ENCODE peak calls at places on chromosomes 3 and 15, in six cellular contexts. M is IMR-90, T is upper lobe of right lung, G is HAP-1, X is Peyer's patch, A is A549. V is an unnamed sample.

GRCh38 chr3:69433938-69434263 is 48.0 kb upstream of the FRMD4B start:
- DNase-seq in M (peak; percentile 23), T (no peak), G (peak; percentile 85), X (no peak), A (peak; percentile 30), V (no peak)

GRCh38 chr3:11909726-11910125 is 63.0 kb upstream of the TAMM41 start:
- DNase-seq in M (no peak), T (peak; percentile 33), G (no peak), X (peak; percentile 34), A (no peak), V (no peak)

GRCh38 chr3:104952587-104952986 is 414.1 kb upstream of the ALCAM start:
- DNase-seq in M (peak; percentile 88), T (no peak), G (no peak), X (no peak), A (peak; percentile 78), V (no peak)

GRCh38 chr15:31065824-31066223 is 35.7 kb downstream of the TRPM1 start:
- DNase-seq in M (no peak), T (no peak), G (no peak), X (no peak), A (no peak), V (no peak)

GRCh38 chr15:73677146-73677607 is 7.0 kb upstream of the CD276 start:
- DNase-seq in M (peak; percentile 70), T (no peak), G (peak; percentile 86), X (peak; percentile 90), A (peak; percentile 61), V (peak; percentile 90)

GRCh38 chr15:69713726-69714559 is 261.3 kb downstream of the RPLP1 start:
- DNase-seq in M (no peak), T (no peak), G (no peak), X (peak; percentile 86), A (no peak), V (peak; percentile 29)

GRCh38 chr3:82509106-82509842 is 747.8 kb upstream of the GBE1 start:
- DNase-seq in M (no peak), T (peak; percentile 49), G (no peak), X (no peak), A (no peak), V (no peak)

GRCh38 chr15:91572110-91572509 is 281.4 kb upstream of the SLCO3A1 start:
- DNase-seq in M (peak; percentile 15), T (no peak), G (peak; percentile 18), X (no peak), A (peak; percentile 77), V (no peak)

GRCh38 chr15:79160211-79160610 is 69.6 kb upstream of the RASGRF1 start:
- DNase-seq in M (peak; percentile 40), T (no peak), G (no peak), X (no peak), A (no peak), V (no peak)

GRCh38 chr15:80386151-80386550 is 18.0 kb upstream of the ARNT2 start:
- DNase-seq in M (no peak), T (no peak), G (no peak), X (no peak), A (no peak), V (no peak)

GRCh38 chr15:98505611-98506031 is 142.7 kb upstream of the IGF1R start:
- DNase-seq in M (no peak), T (no peak), G (no peak), X (no peak), A (no peak), V (no peak)

GRCh38 chr15:87564666-87565065 is 691.9 kb downstream of the NTRK3 start:
- DNase-seq in M (no peak), T (no peak), G (no peak), X (no peak), A (no peak), V (no peak)

GRCh38 chr3:37855363-37855970 is 6.2 kb upstream of the CTDSPL start:
- DNase-seq in M (peak; percentile 63), T (peak; percentile 90), G (peak; percentile 88), X (peak; percentile 94), A (peak; percentile 73), V (peak; percentile 96)

GRCh38 chr3:46990573-46991374 is 11.3 kb downstream of the NBEAL2 start:
- DNase-seq in M (no peak), T (peak; percentile 85), G (no peak), X (peak; percentile 61), A (no peak), V (peak; percentile 36)

GRCh38 chr15:41115088-41115651 is 910 bp downstream of the INO80 start:
- DNase-seq in M (peak; percentile 35), T (no peak), G (peak; percentile 33), X (no peak), A (peak; percentile 30), V (no peak)

GRCh38 chr15:29356807-29357206 is 87.2 kb upstream of the NSMCE3 start:
- DNase-seq in M (no peak), T (no peak), G (no peak), X (no peak), A (no peak), V (no peak)

GRCh38 chr3:51940648-51941421 is 869 bp downstream of the RRP9 start:
- DNase-seq in M (no peak), T (peak; percentile 7), G (peak; percentile 8), X (peak; percentile 29), A (no peak), V (no peak)

GRCh38 chr3:171183042-171183441 is 156.5 kb upstream of the SLC2A2 start:
- DNase-seq in M (peak; percentile 37), T (no peak), G (no peak), X (peak; percentile 56), A (peak; percentile 61), V (peak; percentile 53)

GRCh38 chr3:8371085-8371551 is 130.5 kb upstream of the LMCD1 start:
- DNase-seq in M (peak; percentile 53), T (no peak), G (no peak), X (no peak), A (no peak), V (no peak)

GRCh38 chr3:39811561-39811960 is 2.2 kb downstream of the MYRIP start:
- DNase-seq in M (no peak), T (no peak), G (no peak), X (no peak), A (no peak), V (no peak)

GRCh38 chr3:131250466-131250865 is 131.1 kb upstream of the NUDT16 start:
- DNase-seq in M (no peak), T (no peak), G (no peak), X (no peak), A (peak; percentile 6), V (no peak)

GRCh38 chr15:49309889-49310288 is 113.2 kb upstream of the FGF7 start:
- DNase-seq in M (no peak), T (no peak), G (no peak), X (no peak), A (no peak), V (no peak)
- H3K4me1 ChIP-seq in M (peaks cover 6% of the 10 kb centered on the region), T (no peaks in the 10 kb centered on the region), G (peaks cover 19% of the 10 kb centered on the region), X (no peaks in the 10 kb centered on the region), A (peaks cover 5% of the 10 kb centered on the region), V (no peaks in the 10 kb centered on the region)

DNA sequence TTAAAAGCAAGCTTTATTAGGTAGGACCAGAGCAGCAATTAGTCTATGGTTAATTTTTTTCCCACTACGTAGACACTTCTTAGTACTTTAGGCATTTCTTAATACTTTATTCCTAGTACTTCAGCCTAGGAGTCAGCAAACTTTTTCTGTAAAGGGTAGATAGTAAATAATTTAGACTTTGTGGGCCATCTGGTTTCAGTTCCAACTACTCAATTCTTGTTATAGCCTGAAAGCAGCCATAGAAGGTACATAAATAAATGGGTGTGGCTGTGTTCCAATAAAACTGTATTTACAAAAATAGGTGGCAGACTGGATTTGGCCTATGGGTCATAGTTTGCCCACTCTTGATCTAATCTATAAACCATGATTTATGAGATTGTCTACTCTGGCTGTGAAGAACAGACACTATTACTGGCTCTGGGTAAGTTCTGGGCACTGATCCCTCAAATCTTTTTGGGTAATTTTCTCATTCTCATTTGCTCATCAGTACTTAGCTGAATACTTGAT is 524.6 kb upstream of the TBL1XR1 start:
- DNase-seq in M (no peak), T (no peak), G (no peak), X (no peak), A (no peak), V (no peak)
- H3K4me1 ChIP-seq in M (no peaks in the 10 kb centered on the region), T (peaks cover 46% of the 10 kb centered on the region), G (no peaks in the 10 kb centered on the region), X (no peaks in the 10 kb centered on the region), A (no peaks in the 10 kb centered on the region), V (no peaks in the 10 kb centered on the region)

GRCh38 chr3:14204605-14205284 is 26.1 kb downstream of the LSM3 start:
- DNase-seq in M (peak; percentile 71), T (no peak), G (no peak), X (peak; percentile 63), A (no peak), V (peak; percentile 42)
- H3K4me1 ChIP-seq in M (peaks cover 36% of the 10 kb centered on the region), T (peaks cover 37% of the 10 kb centered on the region), G (no peaks in the 10 kb centered on the region), X (no peaks in the 10 kb centered on the region), A (no peaks in the 10 kb centered on the region), V (peaks cover 14% of the 10 kb centered on the region)

DNA sequence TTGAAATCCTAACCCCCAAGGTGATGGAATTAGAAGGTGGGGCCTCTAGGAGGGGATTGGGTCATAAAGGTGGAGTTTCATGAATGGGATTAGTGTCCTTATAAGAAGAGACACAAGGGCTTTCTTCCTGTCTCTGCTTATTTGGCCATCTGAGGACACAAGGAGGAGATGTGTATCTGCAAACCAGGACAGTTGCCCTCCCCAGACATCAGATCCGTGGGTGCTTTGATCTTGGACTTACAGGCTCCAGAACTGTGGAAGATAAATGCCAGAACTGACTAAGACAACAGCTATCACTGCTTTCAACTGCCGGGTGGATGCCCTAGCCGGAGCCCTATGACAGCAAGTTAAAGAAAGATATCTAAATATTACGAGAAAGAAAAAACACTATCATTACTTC is 94.4 kb downstream of the CHRNA7 start:
- DNase-seq in M (no peak), T (peak; percentile 3), G (no peak), X (no peak), A (no peak), V (no peak)
- H3K4me1 ChIP-seq in M (no peaks in the 10 kb centered on the region), T (no peaks in the 10 kb centered on the region), G (no peaks in the 10 kb centered on the region), X (no peaks in the 10 kb centered on the region), A (no peaks in the 10 kb centered on the region), V (no peaks in the 10 kb centered on the region)